ENCODE peak calls at places on chromosome 14, in five cellular contexts. I is HepG2, U is K562, J is HCT116, S is GM12878. P is an unnamed sample.

GRCh38 chr14:94392510-94392935 is 4.1 kb upstream of the SERPINA1 start:
- DNase-seq in I (peak), U (no peak), J (no peak), S (peak), P (no peak)

GRCh38 chr14:77903233-77903632 is 103.3 kb downstream of the ADCK1 start:
- DNase-seq in I (no peak), U (no peak), J (no peak), S (no peak), P (no peak)

GRCh38 chr14:32414808-32415255 is 85.7 kb downstream of the AKAP6 start:
- DNase-seq in I (no peak), U (no peak), J (no peak), S (no peak), P (no peak)

GRCh38 chr14:100660498-100661339 is 66.0 kb upstream of the DLK1 start:
- DNase-seq in I (peak), U (no peak), J (peak), S (no peak), P (no peak)

GRCh38 chr14:59126714-59127436 is 61.6 kb upstream of the DAAM1 start:
- DNase-seq in I (peak), U (peak), J (peak), S (no peak), P (no peak)

GRCh38 chr14:34043627-34044372 is 92.9 kb upstream of the EGLN3 start:
- DNase-seq in I (peak), U (peak), J (peak), S (peak), P (no peak)

GRCh38 chr14:68951051-68951797 is 27.9 kb downstream of the ACTN1 start:
- DNase-seq in I (no peak), U (peak), J (peak), S (no peak), P (no peak)

GRCh38 chr14:37060496-37061260 is 111.7 kb downstream of the SLC25A21 start:
- DNase-seq in I (no peak), U (no peak), J (no peak), S (no peak), P (no peak)

GRCh38 chr14:52926994-52927393 is 23.9 kb downstream of the FERMT2 start:
- DNase-seq in I (peak), U (no peak), J (no peak), S (no peak), P (no peak)

GRCh38 chr14:38098074-38098846 is 109.4 kb upstream of the SSTR1 start:
- DNase-seq in I (no peak), U (no peak), J (no peak), S (no peak), P (no peak)

GRCh38 chr14:67167420-67168109 is 21.7 kb upstream of the GARIN2 start:
- DNase-seq in I (peak), U (no peak), J (no peak), S (no peak), P (no peak)

GRCh38 chr14:67170706-67171105 is 18.5 kb upstream of the GARIN2 start:
- DNase-seq in I (no peak), U (no peak), J (no peak), S (no peak), P (no peak)

GRCh38 chr14:67168110-67168441 is 21.2 kb upstream of the GARIN2 start:
- DNase-seq in I (no peak), U (no peak), J (no peak), S (no peak), P (no peak)

GRCh38 chr14:67162390-67162789 is 26.9 kb upstream of the GARIN2 start:
- DNase-seq in I (no peak), U (no peak), J (no peak), S (no peak), P (no peak)

GRCh38 chr14:67166450-67166853 is 22.8 kb upstream of the GARIN2 start:
- DNase-seq in I (no peak), U (peak), J (peak), S (no peak), P (no peak)
- TF ChIP-seq SRF in I (no peak), U (no peak), J (no peak), S (no peak), P (no peak)

GRCh38 chr14:92800012-92800411 is 5.9 kb downstream of the GOLGA5 start:
- DNase-seq in I (no peak), U (no peak), J (no peak), S (no peak), P (no peak)

GRCh38 chr14:92798811-92799210 is 4.7 kb downstream of the GOLGA5 start:
- DNase-seq in I (no peak), U (no peak), J (no peak), S (no peak), P (no peak)

GRCh38 chr14:92801917-92802316 is 7.8 kb downstream of the GOLGA5 start:
- DNase-seq in I (no peak), U (no peak), J (no peak), S (no peak), P (no peak)

GRCh38 chr14:92800525-92800924 is 6.4 kb downstream of the GOLGA5 start:
- DNase-seq in I (no peak), U (no peak), J (no peak), S (no peak), P (no peak)

GRCh38 chr14:92802678-92803077 is 8.6 kb downstream of the GOLGA5 start:
- DNase-seq in I (no peak), U (no peak), J (no peak), S (no peak), P (no peak)
- TF ChIP-seq SRF in I (no peak), U (no peak), J (no peak), S (no peak), P (no peak)

DNA sequence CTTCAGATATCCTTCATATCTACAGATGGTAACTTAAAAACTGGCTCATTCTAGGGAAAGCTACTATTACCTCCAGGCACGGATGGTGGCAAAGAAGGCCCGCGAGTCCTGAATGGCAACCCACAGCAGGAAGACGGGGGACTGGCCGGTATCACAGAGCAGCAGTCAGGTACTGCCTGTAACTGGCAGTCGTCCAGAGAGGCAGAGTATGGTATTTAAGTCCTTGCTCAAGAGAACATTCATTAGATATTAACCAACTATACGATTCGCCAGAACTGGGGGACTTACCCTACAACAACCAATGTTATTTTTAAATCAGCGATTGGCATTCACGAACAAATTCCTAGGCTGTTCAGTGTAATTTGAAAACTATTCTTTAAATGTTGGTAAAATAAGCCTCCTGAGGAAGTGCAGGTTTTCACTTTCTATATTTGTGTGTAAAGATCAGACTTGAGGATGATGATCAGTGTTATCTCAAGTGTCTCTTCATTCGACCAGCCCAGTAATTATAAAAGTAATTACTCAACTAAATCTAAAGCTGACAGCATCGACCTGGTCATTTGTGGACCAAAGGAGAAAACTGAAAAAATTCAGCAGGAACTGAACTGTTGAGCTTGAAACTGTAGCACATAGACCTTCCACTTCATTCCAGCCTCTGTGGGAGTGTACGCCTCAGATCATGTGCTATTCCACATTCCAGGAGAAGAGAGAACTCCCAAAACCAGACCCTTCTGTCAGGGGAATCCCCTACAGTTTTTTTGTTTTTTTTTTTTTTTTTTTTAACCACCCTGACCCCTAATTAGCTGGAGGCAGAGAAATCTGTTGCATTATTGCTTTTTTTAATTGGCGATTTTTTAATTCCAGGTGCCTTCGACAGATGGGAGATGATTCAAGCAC is 75.6 kb downstream of the ESR2 start:
- DNase-seq in I (no peak), U (no peak), J (no peak), S (no peak), P (no peak)
- TF ChIP-seq SRF in I (no peak), U (no peak), J (no peak), S (no peak), P (no peak)

GRCh38 chr14:89841855-89842254 is 112.7 kb downstream of the EFCAB11 start:
- DNase-seq in I (no peak), U (no peak), J (no peak), S (no peak), P (no peak)
- TF ChIP-seq SRF in I (no peak), U (no peak), J (no peak), S (no peak), P (no peak)

GRCh38 chr14:104293231-104293841 is 154.9 kb downstream of the KIF26A start:
- DNase-seq in I (no peak), U (no peak), J (no peak), S (no peak), P (no peak)
- TF ChIP-seq SRF in I (no peak), U (no peak), J (no peak), S (no peak), P (no peak)

GRCh38 chr14:99245541-99246511 is 26.2 kb downstream of the BCL11B start:
- DNase-seq in I (no peak), U (no peak), J (no peak), S (no peak), P (peak)
- TF ChIP-seq SRF in I (no peak), U (no peak), J (no peak), S (no peak), P (no peak)

GRCh38 chr14:61430066-61430757 is 108.8 kb downstream of the PRKCH start:
- DNase-seq in I (no peak), U (no peak), J (no peak), S (no peak), P (no peak)

GRCh38 chr14:61426048-61426447 is 104.7 kb downstream of the PRKCH start:
- DNase-seq in I (no peak), U (no peak), J (no peak), S (no peak), P (no peak)

GRCh38 chr14:61433169-61433568 is 111.8 kb downstream of the PRKCH start:
- DNase-seq in I (no peak), U (no peak), J (no peak), S (no peak), P (no peak)

GRCh38 chr14:61428261-61428660 is 106.9 kb downstream of the PRKCH start:
- DNase-seq in I (no peak), U (no peak), J (no peak), S (no peak), P (no peak)

DNA sequence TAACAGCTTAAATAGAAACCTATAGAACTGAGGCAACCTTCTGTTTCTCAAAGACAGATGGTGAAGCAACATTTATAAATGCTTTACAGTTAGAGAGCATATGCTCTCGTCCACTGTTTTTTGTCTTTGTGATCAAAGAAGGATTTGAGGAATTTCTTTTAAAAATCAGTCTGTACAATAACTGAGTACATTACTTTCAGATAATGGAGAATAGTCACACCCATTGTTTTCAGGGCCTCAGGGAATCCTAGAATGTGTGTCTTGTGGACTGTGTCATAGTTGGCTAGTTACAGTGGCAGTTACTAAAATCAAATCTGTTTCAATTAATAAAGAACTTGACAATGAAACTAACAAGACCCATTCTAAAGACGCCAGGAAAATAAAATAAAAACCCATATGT is 107.9 kb downstream of the PRKCH start:
- DNase-seq in I (no peak), U (no peak), J (no peak), S (no peak), P (no peak)
- TF ChIP-seq SRF in I (no peak), U (no peak), J (no peak), S (no peak), P (no peak)

GRCh38 chr14:44163946-44164345 is 343.1 kb downstream of the FSCB start:
- DNase-seq in I (no peak), U (no peak), J (no peak), S (no peak), P (no peak)
- TF ChIP-seq SRF in I (no peak), U (no peak), J (no peak), S (no peak), P (no peak)

GRCh38 chr14:105331575-105332351 is 17.2 kb downstream of the PACS2 start:
- DNase-seq in I (no peak), U (no peak), J (no peak), S (no peak), P (no peak)

GRCh38 chr14:105332352-105332874 is 17.9 kb downstream of the PACS2 start:
- DNase-seq in I (no peak), U (no peak), J (no peak), S (no peak), P (no peak)

GRCh38 chr14:105333613-105334364 is 19.2 kb downstream of the PACS2 start:
- DNase-seq in I (no peak), U (no peak), J (no peak), S (no peak), P (no peak)

GRCh38 chr14:105334383-105335230 is 20.1 kb downstream of the PACS2 start:
- DNase-seq in I (no peak), U (no peak), J (peak), S (no peak), P (no peak)

DNA sequence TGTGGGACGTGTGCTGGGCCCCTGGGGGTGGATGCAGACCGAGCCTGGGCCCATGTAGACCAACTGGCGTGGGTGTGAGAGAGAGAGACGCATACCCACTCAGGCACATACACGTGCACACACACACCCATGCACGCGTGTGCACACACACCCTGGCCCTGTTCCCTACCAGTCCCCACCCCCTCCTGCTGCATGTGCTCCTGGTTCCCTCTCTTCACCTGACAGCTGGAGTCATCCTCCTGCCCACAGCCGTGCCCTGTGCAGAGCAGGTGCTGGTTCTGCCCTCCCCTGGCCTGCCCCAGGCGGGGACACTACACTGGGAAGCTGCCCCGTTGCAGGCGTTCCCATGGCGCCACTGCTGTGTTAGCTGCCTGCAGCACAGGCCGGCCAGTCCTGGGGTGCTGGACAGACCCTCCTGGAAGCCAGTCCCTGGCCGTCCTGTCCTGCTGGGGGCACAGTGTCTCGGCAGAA is 18.5 kb downstream of the PACS2 start:
- DNase-seq in I (no peak), U (no peak), J (no peak), S (no peak), P (no peak)
- TF ChIP-seq SRF in I (no peak), U (no peak), J (no peak), S (no peak), P (no peak)

P was measured in H1.